ENCODE peak calls at places on chromosome 4, in ten cellular contexts. U is fibroblast of lung, N is tibial nerve, H is testis, X is body of pancreas, M is mammary epithelial cell, D is endothelial cell of umbilical vein, A is WERI-Rb-1, I is SK-N-SH, C is uterus. Z is an unnamed sample.

GRCh38 chr4:122873752-122874151 is 47.1 kb downstream of the FGF2 start:
- DNase-seq in I (no peak), X (no peak), U (peak; percentile 78), A (no peak), H (no peak), M (peak; percentile 74), N (no peak), C (no peak), D (peak; percentile 49), Z (peak; percentile 56)

GRCh38 chr4:90769251-90769650 is 642.1 kb downstream of the CCSER1 start:
- DNase-seq in X (no peak), M (no peak), D (no peak), C (no peak), U (peak; percentile 7), I (no peak), H (no peak), N (no peak), A (no peak), Z (no peak)

GRCh38 chr4:2790583-2791517 is 2.0 kb upstream of the SH3BP2 start:
- DNase-seq in H (no peak), C (no peak), A (no peak), N (peak; percentile 9), M (no peak), U (no peak), X (no peak), I (peak; percentile 22), D (no peak), Z (no peak)

GRCh38 chr4:19686456-19686855 is 565.2 kb upstream of the SLIT2 start:
- DNase-seq in M (no peak), D (no peak), N (no peak), A (no peak), H (no peak), U (no peak), C (no peak), I (no peak), X (no peak), Z (no peak)

GRCh38 chr4:155604718-155605601 is 61.7 kb upstream of the GUCY1A1 start:
- DNase-seq in U (peak; percentile 98), D (no peak), M (peak; percentile 79), H (no peak), C (peak; percentile 61), I (no peak), A (no peak), N (no peak), X (peak; percentile 19), Z (no peak)

GRCh38 chr4:66662620-66663019 is 882.7 kb downstream of the CENPC start:
- DNase-seq in H (no peak), M (no peak), D (no peak), A (no peak), C (no peak), U (no peak), X (no peak), N (no peak), I (no peak), Z (no peak)

GRCh38 chr4:122764808-122765189 is 32.3 kb downstream of the BBS12 start:
- DNase-seq in N (no peak), M (peak; percentile 67), A (no peak), C (no peak), X (no peak), D (peak; percentile 44), U (peak; percentile 92), H (no peak), I (no peak), Z (no peak)

GRCh38 chr4:88802585-88803285 is 105.1 kb upstream of the NAP1L5 start:
- DNase-seq in N (no peak), I (no peak), X (no peak), C (no peak), U (no peak), D (no peak), M (no peak), H (no peak), A (no peak), Z (no peak)

GRCh38 chr4:155709878-155710277 is 43.2 kb downstream of the GUCY1A1 start:
- DNase-seq in A (no peak), M (no peak), X (no peak), H (no peak), D (no peak), C (no peak), I (no peak), N (no peak), U (no peak), Z (no peak)

GRCh38 chr4:26700110-26700509 is 116.2 kb downstream of the TBC1D19 start:
- DNase-seq in M (no peak), U (no peak), C (no peak), N (no peak), H (no peak), X (no peak), D (no peak), A (no peak), I (no peak), Z (no peak)

GRCh38 chr4:6404611-6405416 is 67.6 kb downstream of the PPP2R2C start:
- DNase-seq in C (no peak), D (no peak), M (no peak), I (peak; percentile 61), N (no peak), U (no peak), H (no peak), X (no peak), A (no peak), Z (no peak)

GRCh38 chr4:54233697-54234496 is 4.8 kb downstream of the PDGFRA start:
- DNase-seq in D (peak; percentile 81), N (peak; percentile 69), I (peak; percentile 76), M (peak; percentile 59), X (peak; percentile 79), C (peak; percentile 82), A (peak; percentile 54), H (peak; percentile 88), U (peak; percentile 90), Z (no peak)

GRCh38 chr4:71441186-71442169 is 102.7 kb downstream of the SLC4A4 start:
- DNase-seq in D (no peak), C (no peak), U (no peak), X (peak; percentile 35), I (no peak), N (no peak), M (peak; percentile 12), A (no peak), H (no peak), Z (no peak)

GRCh38 chr4:17324431-17324830 is 187.5 kb downstream of the QDPR start:
- DNase-seq in D (peak; percentile 72), H (peak; percentile 68), C (peak; percentile 68), U (peak; percentile 76), A (peak; percentile 36), X (peak; percentile 22), N (peak; percentile 26), M (no peak), I (peak; percentile 59), Z (no peak)

GRCh38 chr4:144295286-144295995 is 154.9 kb upstream of the GYPA start:
- DNase-seq in C (no peak), I (no peak), X (no peak), A (no peak), M (peak; percentile 53), N (no peak), H (no peak), D (peak; percentile 4), U (no peak), Z (peak; percentile 14)

GRCh38 chr4:153465922-153466636 is at the start of gene TMEM131L:
- DNase-seq in D (peak; percentile 68), H (peak; percentile 68), A (peak; percentile 58), N (peak; percentile 29), U (peak; percentile 64), M (peak; percentile 64), I (peak; percentile 95), X (peak; percentile 86), C (peak; percentile 61), Z (no peak)
- H3K27ac ChIP-seq in D (peak within 1 kb of the TSS; percentile 40), H (peak within 1 kb of the TSS; percentile 80), A (no peak within 1 kb of the TSS), N (peak within 1 kb of the TSS; percentile 37), U (peak within 1 kb of the TSS; percentile 43), M (peak within 1 kb of the TSS; percentile 50), I (peak within 1 kb of the TSS; percentile 90), X (peak within 1 kb of the TSS; percentile 95), C (peak within 1 kb of the TSS; percentile 88), Z (peak within 1 kb of the TSS; percentile 9)

DNA sequence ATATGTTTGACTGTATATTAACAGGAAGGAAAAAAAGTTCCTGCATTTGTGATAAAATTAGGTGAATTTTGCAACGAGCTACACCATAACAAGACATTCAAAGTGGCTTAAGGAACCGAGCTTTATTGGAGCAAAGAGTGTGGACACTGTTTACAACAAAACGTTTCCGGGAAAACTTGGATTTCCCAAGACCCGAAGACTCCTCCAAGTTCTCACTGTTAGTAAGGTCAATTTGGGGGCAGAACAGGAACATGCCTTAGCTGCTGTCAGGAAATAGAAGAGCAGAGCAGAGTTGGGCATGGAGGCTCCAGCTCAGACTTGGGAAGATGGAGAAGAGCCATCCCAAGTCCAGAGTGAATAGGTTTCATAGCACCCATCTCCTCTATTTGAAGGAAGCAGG is 16.5 kb downstream of the ADH6 start:
- DNase-seq in U (peak; percentile 97), X (no peak), N (no peak), H (peak; percentile 46), I (no peak), D (no peak), M (no peak), A (no peak), C (peak; percentile 66), Z (no peak)
- H3K27ac ChIP-seq in U (no peak overlapping the region), X (no peak overlapping the region), N (peak overlapping the region; percentile 85), H (peak overlapping the region; percentile 59), I (no peak overlapping the region), D (no peak overlapping the region), M (no peak overlapping the region), A (no peak overlapping the region), C (peak overlapping the region; percentile 69), Z (no peak overlapping the region)

GRCh38 chr4:151324449-151325319 is 721 bp downstream of the SH3D19 start:
- DNase-seq in M (peak; percentile 60), A (peak; percentile 59), N (no peak), I (peak; percentile 64), U (peak; percentile 45), C (peak; percentile 57), D (peak; percentile 68), H (peak; percentile 72), X (peak; percentile 70), Z (no peak)

GRCh38 chr4:151322565-151322964 is 2.8 kb downstream of the SH3D19 start:
- DNase-seq in H (no peak), C (no peak), A (no peak), D (no peak), M (no peak), U (no peak), I (no peak), X (no peak), N (no peak), Z (no peak)

GRCh38 chr4:151321586-151321985 is 3.8 kb downstream of the SH3D19 start:
- DNase-seq in U (no peak), D (no peak), N (no peak), A (no peak), X (no peak), H (no peak), M (no peak), C (no peak), I (no peak), Z (no peak)

GRCh38 chr4:151325320-151326246 is at the start of gene SH3D19:
- DNase-seq in N (peak; percentile 23), C (peak; percentile 77), H (peak; percentile 82), M (peak; percentile 78), U (peak; percentile 58), I (peak; percentile 88), A (peak; percentile 94), D (peak; percentile 91), X (peak; percentile 80), Z (no peak)

GRCh38 chr4:151324124-151324448 is 1.3 kb downstream of the SH3D19 start:
- DNase-seq in A (no peak), H (no peak), D (no peak), M (no peak), I (no peak), X (no peak), U (no peak), N (no peak), C (no peak), Z (no peak)
- H3K27ac ChIP-seq in A (peak overlapping the region; percentile 2), H (peak overlapping the region; percentile 90), D (peak overlapping the region; percentile 61), M (peak overlapping the region; percentile 87), I (peak overlapping the region; percentile 81), X (peak overlapping the region; percentile 90), U (no peak overlapping the region), N (peak overlapping the region; percentile 90), C (peak overlapping the region; percentile 96), Z (peak overlapping the region; percentile 91)

GRCh38 chr4:125979868-125980412 is 665.2 kb downstream of the FAT4 start:
- DNase-seq in C (no peak), M (no peak), U (no peak), D (no peak), H (no peak), A (no peak), I (no peak), X (no peak), N (no peak), Z (no peak)
- H3K27ac ChIP-seq in C (no peak overlapping the region), M (no peak overlapping the region), U (no peak overlapping the region), D (no peak overlapping the region), H (no peak overlapping the region), A (no peak overlapping the region), I (no peak overlapping the region), X (no peak overlapping the region), N (no peak overlapping the region), Z (no peak overlapping the region)

Z was measured in epithelial cell of prostate.